ENCODE peak calls at places on chromosomes 2 and 18, in seven cellular contexts. One of them, this sample, is unnamed.
A peak's percentile ranks its signal among the peaks of the same experiment; 100 is the strongest.

GRCh38 chr2:6233932-6234331 is 541.7 kb downstream of the SOX11 start:
- DNase-seq in CD4-positive, alpha-beta T cell: no peak
- DNase-seq in frontal cortex: no peak
- DNase-seq in stimulated activated CD8-positive, alpha-beta memory T cell treated with anti-CD3 and anti-CD28 coated beads, Interleukin-15, amount 100 ng/mL, for 24 hours: no peak
- DNase-seq in activated T-cell treated with anti-CD3 and anti-CD28 coated beads for 1 hour: no peak
- DNase-seq in central memory CD4-positive, alpha-beta T cell: no peak
- DNase-seq in substantia nigra: no peak
- DNase-seq in this sample: no peak

GRCh38 chr2:9656270-9656766 is 25.5 kb upstream of the YWHAQ start:
- DNase-seq in CD4-positive, alpha-beta T cell: peak; percentile 15
- DNase-seq in frontal cortex: no peak
- DNase-seq in stimulated activated CD8-positive, alpha-beta memory T cell treated with anti-CD3 and anti-CD28 coated beads, Interleukin-15, amount 100 ng/mL, for 24 hours: peak; percentile 20
- DNase-seq in activated T-cell treated with anti-CD3 and anti-CD28 coated beads for 1 hour: peak; percentile 14
- DNase-seq in central memory CD4-positive, alpha-beta T cell: peak; percentile 21
- DNase-seq in substantia nigra: no peak
- DNase-seq in this sample: no peak

GRCh38 chr2:240245706-240246105 is 105.2 kb upstream of the OTOS start:
- DNase-seq in CD4-positive, alpha-beta T cell: no peak
- DNase-seq in frontal cortex: no peak
- DNase-seq in stimulated activated CD8-positive, alpha-beta memory T cell treated with anti-CD3 and anti-CD28 coated beads, Interleukin-15, amount 100 ng/mL, for 24 hours: no peak
- DNase-seq in activated T-cell treated with anti-CD3 and anti-CD28 coated beads for 1 hour: no peak
- DNase-seq in central memory CD4-positive, alpha-beta T cell: no peak
- DNase-seq in substantia nigra: no peak
- DNase-seq in this sample: no peak

GRCh38 chr2:127220102-127220806 is at the start of gene CYP27C1:
- DNase-seq in CD4-positive, alpha-beta T cell: no peak
- DNase-seq in frontal cortex: no peak
- DNase-seq in stimulated activated CD8-positive, alpha-beta memory T cell treated with anti-CD3 and anti-CD28 coated beads, Interleukin-15, amount 100 ng/mL, for 24 hours: no peak
- DNase-seq in activated T-cell treated with anti-CD3 and anti-CD28 coated beads for 1 hour: no peak
- DNase-seq in central memory CD4-positive, alpha-beta T cell: no peak
- DNase-seq in substantia nigra: no peak
- DNase-seq in this sample: no peak

GRCh38 chr18:24979223-24979622 is 372.7 kb downstream of the ZNF521 start:
- DNase-seq in CD4-positive, alpha-beta T cell: no peak
- DNase-seq in frontal cortex: no peak
- DNase-seq in stimulated activated CD8-positive, alpha-beta memory T cell treated with anti-CD3 and anti-CD28 coated beads, Interleukin-15, amount 100 ng/mL, for 24 hours: no peak
- DNase-seq in activated T-cell treated with anti-CD3 and anti-CD28 coated beads for 1 hour: no peak
- DNase-seq in central memory CD4-positive, alpha-beta T cell: no peak
- DNase-seq in substantia nigra: no peak
- DNase-seq in this sample: no peak

GRCh38 chr2:232659359-232659758 is 26.0 kb downstream of the EFHD1 start:
- DNase-seq in CD4-positive, alpha-beta T cell: no peak
- DNase-seq in frontal cortex: no peak
- DNase-seq in stimulated activated CD8-positive, alpha-beta memory T cell treated with anti-CD3 and anti-CD28 coated beads, Interleukin-15, amount 100 ng/mL, for 24 hours: no peak
- DNase-seq in activated T-cell treated with anti-CD3 and anti-CD28 coated beads for 1 hour: no peak
- DNase-seq in central memory CD4-positive, alpha-beta T cell: no peak
- DNase-seq in substantia nigra: no peak
- DNase-seq in this sample: no peak

GRCh38 chr2:54558188-54558975 is 102.3 kb downstream of the SPTBN1 start:
- DNase-seq in CD4-positive, alpha-beta T cell: peak; percentile 51
- DNase-seq in frontal cortex: no peak
- DNase-seq in stimulated activated CD8-positive, alpha-beta memory T cell treated with anti-CD3 and anti-CD28 coated beads, Interleukin-15, amount 100 ng/mL, for 24 hours: no peak
- DNase-seq in activated T-cell treated with anti-CD3 and anti-CD28 coated beads for 1 hour: peak; percentile 49
- DNase-seq in central memory CD4-positive, alpha-beta T cell: peak; percentile 71
- DNase-seq in substantia nigra: no peak
- DNase-seq in this sample: no peak

GRCh38 chr2:31349160-31349559 is 65.4 kb downstream of the XDH start:
- DNase-seq in CD4-positive, alpha-beta T cell: no peak
- DNase-seq in frontal cortex: no peak
- DNase-seq in stimulated activated CD8-positive, alpha-beta memory T cell treated with anti-CD3 and anti-CD28 coated beads, Interleukin-15, amount 100 ng/mL, for 24 hours: no peak
- DNase-seq in activated T-cell treated with anti-CD3 and anti-CD28 coated beads for 1 hour: no peak
- DNase-seq in central memory CD4-positive, alpha-beta T cell: no peak
- DNase-seq in substantia nigra: no peak
- DNase-seq in this sample: no peak

GRCh38 chr2:127146820-127147502 is 40.0 kb upstream of the BIN1 start:
- DNase-seq in CD4-positive, alpha-beta T cell: no peak
- DNase-seq in frontal cortex: no peak
- DNase-seq in stimulated activated CD8-positive, alpha-beta memory T cell treated with anti-CD3 and anti-CD28 coated beads, Interleukin-15, amount 100 ng/mL, for 24 hours: no peak
- DNase-seq in activated T-cell treated with anti-CD3 and anti-CD28 coated beads for 1 hour: no peak
- DNase-seq in central memory CD4-positive, alpha-beta T cell: no peak
- DNase-seq in substantia nigra: no peak
- DNase-seq in this sample: no peak

GRCh38 chr2:100383306-100383705 is 34.2 kb downstream of the CHST10 start:
- DNase-seq in CD4-positive, alpha-beta T cell: no peak
- DNase-seq in frontal cortex: no peak
- DNase-seq in stimulated activated CD8-positive, alpha-beta memory T cell treated with anti-CD3 and anti-CD28 coated beads, Interleukin-15, amount 100 ng/mL, for 24 hours: no peak
- DNase-seq in activated T-cell treated with anti-CD3 and anti-CD28 coated beads for 1 hour: no peak
- DNase-seq in central memory CD4-positive, alpha-beta T cell: no peak
- DNase-seq in substantia nigra: no peak
- DNase-seq in this sample: no peak

GRCh38 chr2:223725494-223725893 is 111.9 kb downstream of the AP1S3 start:
- DNase-seq in CD4-positive, alpha-beta T cell: no peak
- DNase-seq in frontal cortex: peak; percentile 74
- DNase-seq in stimulated activated CD8-positive, alpha-beta memory T cell treated with anti-CD3 and anti-CD28 coated beads, Interleukin-15, amount 100 ng/mL, for 24 hours: no peak
- DNase-seq in activated T-cell treated with anti-CD3 and anti-CD28 coated beads for 1 hour: no peak
- DNase-seq in central memory CD4-positive, alpha-beta T cell: no peak
- DNase-seq in substantia nigra: peak; percentile 19
- DNase-seq in this sample: peak; percentile 84

GRCh38 chr2:36405183-36405582 is 49.6 kb downstream of the CRIM1 start:
- DNase-seq in CD4-positive, alpha-beta T cell: no peak
- DNase-seq in frontal cortex: no peak
- DNase-seq in stimulated activated CD8-positive, alpha-beta memory T cell treated with anti-CD3 and anti-CD28 coated beads, Interleukin-15, amount 100 ng/mL, for 24 hours: no peak
- DNase-seq in activated T-cell treated with anti-CD3 and anti-CD28 coated beads for 1 hour: no peak
- DNase-seq in central memory CD4-positive, alpha-beta T cell: no peak
- DNase-seq in substantia nigra: no peak
- DNase-seq in this sample: no peak

GRCh38 chr2:107072150-107072940 is 186.4 kb upstream of the ST6GAL2 start:
- DNase-seq in CD4-positive, alpha-beta T cell: no peak
- DNase-seq in frontal cortex: no peak
- DNase-seq in stimulated activated CD8-positive, alpha-beta memory T cell treated with anti-CD3 and anti-CD28 coated beads, Interleukin-15, amount 100 ng/mL, for 24 hours: no peak
- DNase-seq in activated T-cell treated with anti-CD3 and anti-CD28 coated beads for 1 hour: no peak
- DNase-seq in central memory CD4-positive, alpha-beta T cell: no peak
- DNase-seq in substantia nigra: no peak
- DNase-seq in this sample: no peak

GRCh38 chr2:140990416-140990815 is 1140.4 kb downstream of the LRP1B start:
- DNase-seq in CD4-positive, alpha-beta T cell: no peak
- DNase-seq in frontal cortex: no peak
- DNase-seq in stimulated activated CD8-positive, alpha-beta memory T cell treated with anti-CD3 and anti-CD28 coated beads, Interleukin-15, amount 100 ng/mL, for 24 hours: no peak
- DNase-seq in activated T-cell treated with anti-CD3 and anti-CD28 coated beads for 1 hour: no peak
- DNase-seq in central memory CD4-positive, alpha-beta T cell: no peak
- DNase-seq in substantia nigra: no peak
- DNase-seq in this sample: no peak

GRCh38 chr2:216214768-216215167 is 105.6 kb downstream of the XRCC5 start:
- DNase-seq in CD4-positive, alpha-beta T cell: no peak
- DNase-seq in frontal cortex: no peak
- DNase-seq in stimulated activated CD8-positive, alpha-beta memory T cell treated with anti-CD3 and anti-CD28 coated beads, Interleukin-15, amount 100 ng/mL, for 24 hours: no peak
- DNase-seq in activated T-cell treated with anti-CD3 and anti-CD28 coated beads for 1 hour: no peak
- DNase-seq in central memory CD4-positive, alpha-beta T cell: no peak
- DNase-seq in substantia nigra: no peak
- DNase-seq in this sample: no peak

GRCh38 chr2:107259011-107259410 is 373.0 kb upstream of the ST6GAL2 start:
- DNase-seq in CD4-positive, alpha-beta T cell: no peak
- DNase-seq in frontal cortex: no peak
- DNase-seq in stimulated activated CD8-positive, alpha-beta memory T cell treated with anti-CD3 and anti-CD28 coated beads, Interleukin-15, amount 100 ng/mL, for 24 hours: no peak
- DNase-seq in activated T-cell treated with anti-CD3 and anti-CD28 coated beads for 1 hour: no peak
- DNase-seq in central memory CD4-positive, alpha-beta T cell: no peak
- DNase-seq in substantia nigra: no peak
- DNase-seq in this sample: no peak

GRCh38 chr2:183665976-183666375 is 541.7 kb downstream of the NUP35 start:
- DNase-seq in CD4-positive, alpha-beta T cell: no peak
- DNase-seq in frontal cortex: no peak
- DNase-seq in stimulated activated CD8-positive, alpha-beta memory T cell treated with anti-CD3 and anti-CD28 coated beads, Interleukin-15, amount 100 ng/mL, for 24 hours: no peak
- DNase-seq in activated T-cell treated with anti-CD3 and anti-CD28 coated beads for 1 hour: no peak
- DNase-seq in central memory CD4-positive, alpha-beta T cell: no peak
- DNase-seq in substantia nigra: no peak
- DNase-seq in this sample: peak; percentile 59

GRCh38 chr2:173590278-173590811 is 235.7 kb downstream of the CDCA7 start:
- DNase-seq in CD4-positive, alpha-beta T cell: no peak
- DNase-seq in frontal cortex: peak; percentile 3
- DNase-seq in stimulated activated CD8-positive, alpha-beta memory T cell treated with anti-CD3 and anti-CD28 coated beads, Interleukin-15, amount 100 ng/mL, for 24 hours: no peak
- DNase-seq in activated T-cell treated with anti-CD3 and anti-CD28 coated beads for 1 hour: no peak
- DNase-seq in central memory CD4-positive, alpha-beta T cell: no peak
- DNase-seq in substantia nigra: peak; percentile 16
- DNase-seq in this sample: no peak

GRCh38 chr2:169495310-169495928 is 14.1 kb upstream of the KLHL41 start:
- DNase-seq in CD4-positive, alpha-beta T cell: no peak
- DNase-seq in frontal cortex: no peak
- DNase-seq in stimulated activated CD8-positive, alpha-beta memory T cell treated with anti-CD3 and anti-CD28 coated beads, Interleukin-15, amount 100 ng/mL, for 24 hours: no peak
- DNase-seq in activated T-cell treated with anti-CD3 and anti-CD28 coated beads for 1 hour: no peak
- DNase-seq in central memory CD4-positive, alpha-beta T cell: no peak
- DNase-seq in substantia nigra: no peak
- DNase-seq in this sample: no peak

GRCh38 chr2:127614246-127614645 is 31.7 kb upstream of the GPR17 start:
- DNase-seq in CD4-positive, alpha-beta T cell: no peak
- DNase-seq in frontal cortex: no peak
- DNase-seq in stimulated activated CD8-positive, alpha-beta memory T cell treated with anti-CD3 and anti-CD28 coated beads, Interleukin-15, amount 100 ng/mL, for 24 hours: no peak
- DNase-seq in activated T-cell treated with anti-CD3 and anti-CD28 coated beads for 1 hour: no peak
- DNase-seq in central memory CD4-positive, alpha-beta T cell: no peak
- DNase-seq in substantia nigra: no peak
- DNase-seq in this sample: no peak

GRCh38 chr2:134207589-134208209 is 46.2 kb upstream of the MGAT5 start:
- DNase-seq in CD4-positive, alpha-beta T cell: peak; percentile 61
- DNase-seq in frontal cortex: no peak
- DNase-seq in stimulated activated CD8-positive, alpha-beta memory T cell treated with anti-CD3 and anti-CD28 coated beads, Interleukin-15, amount 100 ng/mL, for 24 hours: no peak
- DNase-seq in activated T-cell treated with anti-CD3 and anti-CD28 coated beads for 1 hour: peak; percentile 52
- DNase-seq in central memory CD4-positive, alpha-beta T cell: peak; percentile 61
- DNase-seq in substantia nigra: peak; percentile 23
- DNase-seq in this sample: no peak

GRCh38 chr18:35504996-35505395 is 7.2 kb upstream of the INO80C start:
- DNase-seq in CD4-positive, alpha-beta T cell: no peak
- DNase-seq in frontal cortex: no peak
- DNase-seq in stimulated activated CD8-positive, alpha-beta memory T cell treated with anti-CD3 and anti-CD28 coated beads, Interleukin-15, amount 100 ng/mL, for 24 hours: no peak
- DNase-seq in activated T-cell treated with anti-CD3 and anti-CD28 coated beads for 1 hour: no peak
- DNase-seq in central memory CD4-positive, alpha-beta T cell: no peak
- DNase-seq in substantia nigra: no peak
- DNase-seq in this sample: no peak

GRCh38 chr2:70508711-70509462 is 44.7 kb downstream of the TGFA start:
- DNase-seq in CD4-positive, alpha-beta T cell: no peak
- DNase-seq in frontal cortex: no peak
- DNase-seq in stimulated activated CD8-positive, alpha-beta memory T cell treated with anti-CD3 and anti-CD28 coated beads, Interleukin-15, amount 100 ng/mL, for 24 hours: no peak
- DNase-seq in activated T-cell treated with anti-CD3 and anti-CD28 coated beads for 1 hour: no peak
- DNase-seq in central memory CD4-positive, alpha-beta T cell: no peak
- DNase-seq in substantia nigra: no peak
- DNase-seq in this sample: no peak

GRCh38 chr2:157194097-157194688 is 63.3 kb upstream of the GALNT5 start:
- DNase-seq in CD4-positive, alpha-beta T cell: no peak
- DNase-seq in frontal cortex: peak; percentile 45
- DNase-seq in stimulated activated CD8-positive, alpha-beta memory T cell treated with anti-CD3 and anti-CD28 coated beads, Interleukin-15, amount 100 ng/mL, for 24 hours: no peak
- DNase-seq in activated T-cell treated with anti-CD3 and anti-CD28 coated beads for 1 hour: no peak
- DNase-seq in central memory CD4-positive, alpha-beta T cell: no peak
- DNase-seq in substantia nigra: no peak
- DNase-seq in this sample: peak; percentile 45

GRCh38 chr2:64623232-64623879 is 30.4 kb downstream of the SERTAD2 start:
- DNase-seq in CD4-positive, alpha-beta T cell: no peak
- DNase-seq in frontal cortex: no peak
- DNase-seq in stimulated activated CD8-positive, alpha-beta memory T cell treated with anti-CD3 and anti-CD28 coated beads, Interleukin-15, amount 100 ng/mL, for 24 hours: no peak
- DNase-seq in activated T-cell treated with anti-CD3 and anti-CD28 coated beads for 1 hour: no peak
- DNase-seq in central memory CD4-positive, alpha-beta T cell: no peak
- DNase-seq in substantia nigra: no peak
- DNase-seq in this sample: no peak

This sample was measured in putamen.